ENCODE peak calls at places on chromosomes 6 and 20, in seven cellular contexts. N is trophoblast cell, L is H9, Y is mesendoderm, Z is IMR-90, K is mesenchymal stem cell, M is H1. B is an unnamed sample.

GRCh38 chr20:47286681-47287080 is 69.8 kb downstream of the ZMYND8 start:
- DNase-seq in L (no peak), K (no peak), Z (no peak), Y (no peak), N (no peak), M (no peak), B (no peak)

GRCh38 chr6:20674664-20675063 is 140.4 kb downstream of the CDKAL1 start:
- DNase-seq in M (no peak), K (no peak), Z (no peak), Y (peak; percentile 51), N (no peak), L (no peak), B (no peak)

GRCh38 chr6:145502417-145502816 is 232.9 kb downstream of the EPM2A start:
- DNase-seq in L (no peak), K (peak; percentile 1), Z (no peak), N (no peak), Y (no peak), M (no peak), B (no peak)

GRCh38 chr20:8365634-8366033 is 233.6 kb downstream of the PLCB1 start:
- DNase-seq in M (no peak), N (no peak), L (no peak), K (no peak), Y (no peak), Z (no peak), B (no peak)

GRCh38 chr20:52490715-52491430 is 299.3 kb upstream of the ZFP64 start:
- DNase-seq in Z (peak; percentile 98), L (no peak), N (peak; percentile 85), K (peak; percentile 98), M (no peak), Y (peak; percentile 85), B (no peak)

GRCh38 chr20:14582855-14583254 is 245.4 kb upstream of the FLRT3 start:
- DNase-seq in K (peak; percentile 66), N (no peak), Z (no peak), Y (no peak), L (no peak), M (no peak), B (no peak)

GRCh38 chr6:139868576-139868975 is 494.1 kb upstream of the CITED2 start:
- DNase-seq in L (no peak), N (no peak), Z (no peak), K (no peak), M (no peak), Y (peak; percentile 31), B (no peak)

GRCh38 chr20:32368930-32369329 is 10.8 kb downstream of the ASXL1 start:
- DNase-seq in Z (peak; percentile 73), L (no peak), K (peak; percentile 71), M (no peak), N (peak; percentile 31), Y (peak; percentile 52), B (no peak)

GRCh38 chr20:35271073-35271882 is 6.6 kb downstream of the MMP24OS start:
- DNase-seq in M (no peak), N (no peak), Z (no peak), Y (peak; percentile 84), L (peak; percentile 44), K (no peak), B (no peak)

GRCh38 chr20:32453467-32454163 is 95.5 kb downstream of the ASXL1 start:
- DNase-seq in N (no peak), Y (no peak), M (no peak), Z (no peak), K (no peak), L (no peak), B (no peak)

GRCh38 chr6:3744211-3744900 is 7.2 kb downstream of the PXDC1 start:
- DNase-seq in M (no peak), Y (no peak), N (no peak), L (no peak), K (peak; percentile 73), Z (no peak), B (no peak)

GRCh38 chr6:36838896-36839818 is at the start of gene CPNE5:
- DNase-seq in M (peak; percentile 63), N (no peak), Z (no peak), K (no peak), Y (peak; percentile 35), L (no peak), B (no peak)

GRCh38 chr20:21548390-21549035 is 34.6 kb upstream of the NKX2-2 start:
- DNase-seq in L (no peak), K (no peak), N (no peak), Z (no peak), Y (no peak), M (no peak), B (no peak)

GRCh38 chr6:91704531-91704930 is 1117.7 kb upstream of the MAP3K7 start:
- DNase-seq in Z (peak; percentile 57), Y (no peak), K (peak; percentile 78), L (no peak), M (no peak), N (peak; percentile 64), B (no peak)
- H3K23ac ChIP-seq in Z (no peak overlapping the region), Y (no peak overlapping the region), K (no peak overlapping the region), L (no peak overlapping the region), M (no peak overlapping the region), N (no peak overlapping the region), B (no peak overlapping the region)

GRCh38 chr20:4740774-4741431 is 19.2 kb downstream of the PRND start:
- DNase-seq in Y (peak; percentile 85), M (peak; percentile 90), L (peak; percentile 84), Z (peak; percentile 38), K (peak; percentile 50), N (peak; percentile 71), B (peak; percentile 64)
- H3K23ac ChIP-seq in Y (no peak overlapping the region), M (no peak overlapping the region), L (no peak overlapping the region), Z (no peak overlapping the region), K (no peak overlapping the region), N (no peak overlapping the region), B (no peak overlapping the region)

GRCh38 chr20:56981301-56981700 is 285.1 kb downstream of the BMP7 start:
- DNase-seq in L (no peak), Y (no peak), N (peak; percentile 67), Z (no peak), M (no peak), K (no peak), B (no peak)

GRCh38 chr20:56986476-56986875 is 280.0 kb downstream of the BMP7 start:
- DNase-seq in K (no peak), L (no peak), M (no peak), N (no peak), Z (no peak), Y (no peak), B (no peak)

GRCh38 chr20:56986931-56987720 is 279.3 kb downstream of the BMP7 start:
- DNase-seq in Y (no peak), N (peak; percentile 99), Z (no peak), K (peak; percentile 87), M (no peak), L (no peak), B (no peak)

GRCh38 chr20:56985286-56985685 is 281.2 kb downstream of the BMP7 start:
- DNase-seq in L (no peak), K (no peak), Y (no peak), M (no peak), N (peak; percentile 32), Z (no peak), B (no peak)

GRCh38 chr20:56983813-56984212 is 282.6 kb downstream of the BMP7 start:
- DNase-seq in M (no peak), Y (no peak), K (no peak), Z (no peak), N (no peak), L (no peak), B (no peak)
- H3K23ac ChIP-seq in M (no peak overlapping the region), Y (no peak overlapping the region), K (no peak overlapping the region), Z (no peak overlapping the region), N (no peak overlapping the region), L (no peak overlapping the region), B (no peak overlapping the region)

GRCh38 chr6:82712826-82713225 is 349.2 kb downstream of the TPBG start:
- DNase-seq in Y (peak; percentile 26), K (no peak), Z (no peak), N (no peak), M (no peak), L (no peak), B (no peak)

GRCh38 chr6:82711105-82711829 is 347.6 kb downstream of the TPBG start:
- DNase-seq in K (no peak), L (no peak), Z (no peak), Y (no peak), M (no peak), N (no peak), B (no peak)

DNA sequence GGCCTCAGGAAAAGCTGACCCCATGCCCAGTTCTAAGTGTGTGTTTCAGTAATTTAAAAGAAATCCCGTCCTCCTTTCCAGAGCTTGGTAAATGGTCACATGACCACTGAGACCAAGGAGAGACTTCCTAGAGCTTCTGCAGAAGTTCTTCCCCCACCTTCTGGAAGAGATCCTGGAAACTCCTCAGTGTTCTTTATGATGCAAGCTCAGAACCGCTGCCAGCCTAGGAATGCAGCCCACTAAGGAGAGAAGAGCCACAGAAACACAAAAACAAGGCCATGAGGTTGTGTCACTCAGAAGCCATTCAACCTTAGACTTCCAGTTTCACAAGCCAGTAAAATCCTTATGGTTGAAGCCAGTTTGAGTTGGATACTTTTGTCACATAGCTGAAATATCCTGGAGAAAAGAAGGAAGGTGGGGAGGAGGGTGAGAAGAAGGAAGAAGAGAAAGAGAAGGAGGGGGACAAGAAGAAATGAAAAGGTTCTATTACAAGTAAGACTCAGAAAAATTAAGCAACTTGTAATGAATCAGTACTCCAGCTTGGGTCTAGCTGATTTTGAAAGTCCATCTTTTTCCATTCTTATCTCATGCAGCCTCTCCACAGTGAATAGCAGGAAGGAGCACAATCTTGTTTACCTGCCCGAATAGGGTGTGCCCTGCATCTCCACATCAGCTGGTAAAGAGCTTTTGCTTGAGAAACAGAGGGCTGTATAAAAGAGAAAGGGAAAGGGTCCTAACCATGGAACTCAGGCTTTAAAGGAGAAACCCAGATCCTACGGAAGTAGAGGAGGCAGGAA is 348.6 kb downstream of the TPBG start:
- DNase-seq in Z (no peak), L (no peak), M (no peak), Y (peak; percentile 7), N (no peak), K (peak; percentile 1), B (no peak)
- H3K23ac ChIP-seq in Z (no peak overlapping the region), L (no peak overlapping the region), M (no peak overlapping the region), Y (no peak overlapping the region), N (no peak overlapping the region), K (no peak overlapping the region), B (no peak overlapping the region)

DNA sequence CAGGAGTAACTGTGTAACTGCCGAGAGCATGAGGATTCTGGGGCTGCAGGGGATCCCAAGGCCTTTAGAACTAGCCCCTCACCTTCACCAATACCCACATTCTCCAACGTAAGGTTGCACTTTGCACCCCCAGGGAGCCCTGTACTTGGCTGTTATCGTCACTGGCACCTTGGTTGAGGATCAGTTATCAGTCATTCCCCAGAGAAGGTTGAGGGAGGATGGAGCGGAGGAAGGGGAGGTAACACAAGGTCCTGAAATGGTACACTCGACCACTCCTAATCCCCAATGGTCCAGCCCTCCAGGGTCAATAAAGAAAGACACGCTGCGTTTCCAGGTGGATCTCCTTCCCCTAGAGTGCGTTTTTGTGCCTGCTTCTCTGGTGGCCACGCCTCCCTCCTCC is 1.1 kb upstream of the SPDEF start:
- DNase-seq in L (no peak), N (no peak), Y (no peak), M (no peak), Z (no peak), K (no peak), B (no peak)
- H3K23ac ChIP-seq in L (no peak overlapping the region), N (peak overlapping the region; percentile 51), Y (no peak overlapping the region), M (no peak overlapping the region), Z (no peak overlapping the region), K (no peak overlapping the region), B (no peak overlapping the region)

GRCh38 chr6:24500683-24501082 is 5.9 kb downstream of the ALDH5A1 start:
- DNase-seq in Z (no peak), N (peak; percentile 65), L (no peak), Y (no peak), K (no peak), M (no peak), B (no peak)
- H3K23ac ChIP-seq in Z (no peak overlapping the region), N (no peak overlapping the region), L (no peak overlapping the region), Y (no peak overlapping the region), K (no peak overlapping the region), M (no peak overlapping the region), B (no peak overlapping the region)

GRCh38 chr6:109867970-109868358 is 110.1 kb upstream of the GPR6 start:
- DNase-seq in N (no peak), L (no peak), M (no peak), Z (no peak), Y (no peak), K (peak; percentile 57), B (no peak)
- H3K23ac ChIP-seq in N (no peak overlapping the region), L (no peak overlapping the region), M (no peak overlapping the region), Z (no peak overlapping the region), Y (no peak overlapping the region), K (no peak overlapping the region), B (no peak overlapping the region)

B was measured in neuronal stem cell.